ENCODE peak calls at places on chromosomes 11 and 22, in four cellular contexts. W is A549, I is spleen, J is uterus. F is an unnamed sample.

GRCh38 chr22:20316217-20316843 is 3.5 kb downstream of the DGCR6L start:
- DNase-seq in I (peak; percentile 58), W (no peak), J (no peak), F (peak; percentile 54)

GRCh38 chr11:20015529-20016427 is 144.5 kb downstream of the DBX1 start:
- DNase-seq in W (peak; percentile 44), J (no peak), I (no peak), F (no peak)

GRCh38 chr11:78351193-78351592 is 66.4 kb downstream of the GAB2 start:
- DNase-seq in J (no peak), I (no peak), W (no peak), F (no peak)

GRCh38 chr11:32858731-32859130 is 29.0 kb downstream of the PRRG4 start:
- DNase-seq in I (no peak), W (peak; percentile 17), J (no peak), F (no peak)

GRCh38 chr11:32172771-32173170 is 81.9 kb downstream of the RCN1 start:
- DNase-seq in W (no peak), I (no peak), J (no peak), F (no peak)

GRCh38 chr22:38802671-38803121 is 8.8 kb upstream of the DNAL4 start:
- DNase-seq in J (peak; percentile 73), W (peak; percentile 86), I (no peak), F (no peak)

GRCh38 chr22:30893434-30894370 is 74.9 kb downstream of the MORC2 start:
- DNase-seq in I (peak; percentile 61), J (no peak), W (no peak), F (no peak)

GRCh38 chr11:120031612-120032600 is 106.0 kb downstream of the TRIM29 start:
- DNase-seq in W (no peak), J (no peak), I (no peak), F (peak; percentile 91)

GRCh38 chr11:62611705-62612365 is 740 bp downstream of the EML3 start:
- DNase-seq in I (peak; percentile 84), J (peak; percentile 74), W (peak; percentile 48), F (no peak)

GRCh38 chr22:17952273-17952801 is 72.0 kb downstream of the MICAL3 start:
- DNase-seq in I (no peak), J (no peak), W (peak; percentile 46), F (no peak)

GRCh38 chr11:2071748-2072385 is 67.3 kb downstream of the IGF2 start:
- DNase-seq in W (no peak), I (no peak), J (no peak), F (no peak)

GRCh38 chr11:927871-928270 is 2.2 kb downstream of the AP2A2 start:
- DNase-seq in W (no peak), I (no peak), J (no peak), F (no peak)

GRCh38 chr11:41714101-41714500 is 254.6 kb upstream of the LRRC4C start:
- DNase-seq in I (no peak), W (no peak), J (no peak), F (no peak)

GRCh38 chr11:113045146-113045545 is 83.9 kb downstream of the NCAM1 start:
- DNase-seq in J (no peak), I (no peak), W (no peak), F (no peak)

GRCh38 chr11:113241190-113242051 is 73.0 kb upstream of the TTC12 start:
- DNase-seq in I (no peak), J (no peak), W (no peak), F (no peak)

GRCh38 chr11:57345555-57346151 is 7.5 kb downstream of the P2RX3 start:
- DNase-seq in W (peak; percentile 81), I (peak; percentile 82), J (peak; percentile 68), F (no peak)

DNA sequence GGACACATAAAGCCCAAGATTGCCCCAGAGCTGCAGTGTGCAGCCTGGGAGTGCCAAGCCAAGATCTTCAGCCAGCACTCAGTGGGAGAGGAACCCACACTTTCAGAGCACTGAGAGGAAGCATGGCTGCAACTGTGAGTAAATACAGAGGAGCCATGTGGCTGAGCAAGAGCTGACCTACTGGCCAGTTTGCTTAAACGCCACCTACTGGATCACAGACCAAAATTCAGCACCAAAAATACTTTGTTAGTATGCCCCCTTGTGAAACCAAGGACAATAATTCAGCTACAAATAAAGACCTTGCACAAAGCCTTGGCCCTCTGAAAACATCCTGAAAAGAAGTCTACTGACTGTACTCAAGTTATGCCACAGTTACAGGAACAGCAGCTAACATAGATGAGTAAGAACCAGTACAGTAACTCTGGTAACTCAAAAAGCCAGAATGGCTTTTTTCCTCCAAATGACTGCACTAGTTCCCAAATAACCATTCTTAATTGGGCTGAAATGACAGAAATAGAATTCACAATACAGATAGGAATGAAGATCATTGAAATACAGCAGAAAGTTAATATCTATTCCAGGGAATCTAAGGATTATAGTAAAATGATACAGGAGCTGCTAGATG is 10.1 kb upstream of the OR4A15 start:
- DNase-seq in W (peak; percentile 12), J (no peak), I (no peak), F (no peak)
- H3K9me3 ChIP-seq in W (peaks cover 2% of the 10 kb centered on the region), J (no peaks in the 10 kb centered on the region), I (peaks cover 56% of the 10 kb centered on the region), F (no peaks in the 10 kb centered on the region)

GRCh38 chr11:17405232-17406005 is 17.0 kb upstream of the KCNJ11 start:
- DNase-seq in W (peak; percentile 64), I (peak; percentile 84), J (peak; percentile 50), F (no peak)
- TF ChIP-seq POLR2A in W (no peak), I (no peak), J (no peak), F (no peak)

GRCh38 chr11:61596539-61596938 is 15.7 kb upstream of the SYT7 start:
- DNase-seq in W (no peak), J (no peak), I (no peak), F (no peak)

GRCh38 chr11:61598886-61599868 is 18.3 kb upstream of the SYT7 start:
- DNase-seq in I (no peak), W (no peak), J (peak; percentile 63), F (no peak)

GRCh38 chr11:61596990-61597389 is 16.1 kb upstream of the SYT7 start:
- DNase-seq in W (no peak), I (no peak), J (no peak), F (no peak)

GRCh38 chr11:61599968-61600710 is 19.3 kb upstream of the SYT7 start:
- DNase-seq in J (no peak), I (no peak), W (no peak), F (no peak)

DNA sequence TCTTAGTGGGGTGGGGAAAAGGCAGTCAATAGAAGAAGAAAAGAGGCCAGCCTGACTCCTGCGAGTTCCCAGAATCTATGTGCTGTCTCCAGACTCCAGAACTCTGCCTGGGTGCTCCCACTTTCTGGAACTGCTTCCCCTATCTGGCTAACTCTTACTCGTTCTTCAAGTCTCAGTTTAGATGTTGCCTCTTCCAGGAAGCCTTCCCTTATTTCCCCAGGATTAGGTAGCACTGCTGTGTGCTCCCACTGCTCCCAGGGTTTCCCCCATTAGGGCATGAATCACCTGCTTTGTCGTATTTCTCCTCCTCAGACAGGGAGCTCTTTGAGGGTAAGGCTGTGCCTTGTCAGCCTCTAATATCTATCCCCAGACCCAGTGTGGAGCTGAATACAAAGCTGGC is 17.5 kb upstream of the SYT7 start:
- DNase-seq in I (no peak), J (no peak), W (no peak), F (no peak)
- TF ChIP-seq CTCF in I (no peak), J (no peak), W (no peak), F (no peak)

DNA sequence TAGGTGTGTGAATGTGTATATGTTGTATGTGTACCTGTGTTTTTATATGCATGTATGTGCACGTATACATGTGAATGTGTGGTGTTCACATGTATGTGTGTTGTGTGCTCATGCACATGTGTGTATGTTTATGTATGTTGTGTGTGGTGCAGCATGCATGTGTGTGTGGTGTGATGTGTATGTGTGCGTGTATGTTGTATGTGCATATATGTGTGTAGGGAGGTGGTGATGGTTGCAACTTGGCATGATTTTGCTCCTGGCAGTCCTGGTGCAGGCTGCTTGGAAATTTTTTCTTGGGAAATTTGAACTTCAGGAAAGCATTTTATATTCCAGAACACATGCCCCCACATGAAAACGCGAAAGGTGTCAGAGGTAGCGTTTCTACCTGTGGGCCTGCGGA is 1177.8 kb downstream of the TBC1D22A start:
- DNase-seq in W (no peak), I (no peak), J (no peak), F (no peak)
- H3K9me3 ChIP-seq in W (no peaks in the 10 kb centered on the region), I (peaks cover 15% of the 10 kb centered on the region), J (no peaks in the 10 kb centered on the region), F (peaks cover 7% of the 10 kb centered on the region)

GRCh38 chr11:65912840-65913239 is 6.0 kb downstream of the C11orf68 start:
- DNase-seq in W (peak; percentile 55), J (no peak), I (no peak), F (no peak)
- TF ChIP-seq POLR2A in W (no peak), J (no peak), I (no peak), F (no peak)

GRCh38 chr11:66311965-66312548 is 4.8 kb downstream of the CD248 start:
- DNase-seq in I (peak; percentile 98), W (peak; percentile 98), J (peak; percentile 94), F (no peak)
- TF ChIP-seq CTCF in I (peak; percentile 60), W (peak; percentile 98), J (peak; percentile 98), F (peak; percentile 97)

DNA sequence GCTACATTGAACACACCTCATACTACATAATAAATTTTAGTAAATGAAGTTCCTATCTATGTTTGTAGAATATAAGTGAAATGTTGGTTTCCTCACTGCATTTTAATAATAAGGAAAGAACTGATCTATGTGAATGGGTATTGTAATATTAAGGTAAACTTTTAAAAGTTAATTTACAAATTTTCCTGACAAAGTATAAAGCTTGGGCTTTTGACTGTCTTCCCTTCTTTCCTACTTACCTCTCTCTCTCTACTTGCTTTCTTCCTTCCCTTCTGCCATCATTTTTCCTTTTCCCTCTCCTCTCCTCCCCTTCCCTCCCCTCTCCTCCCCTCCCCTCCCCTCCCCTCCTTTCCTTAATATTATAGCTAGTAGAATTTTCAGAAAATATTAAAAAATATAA is 798.2 kb downstream of the CNTN5 start:
- DNase-seq in W (no peak), I (no peak), J (no peak), F (no peak)
- H3K9me3 ChIP-seq in W (no peaks in the 10 kb centered on the region), I (no peaks in the 10 kb centered on the region), J (no peaks in the 10 kb centered on the region), F (no peaks in the 10 kb centered on the region)